ENCODE peak calls at places on chromosomes 3 and 15, in nine cellular contexts. T, N, D, M, K, J, H, I and R are unnamed samples.

GRCh38 chr3:33993631-33994030 is 195.2 kb downstream of the PDCD6IP start:
- DNase-seq in T (no peak), N (no peak), D (no peak), M (no peak), K (no peak), J (no peak), H (no peak), I (no peak), R (no peak)

GRCh38 chr3:159775372-159775961 is 213.2 kb upstream of the IL12A start:
- DNase-seq in T (no peak), N (peak; percentile 44), D (no peak), M (no peak), K (peak; percentile 21), J (peak; percentile 96), H (no peak), I (no peak), R (no peak)

GRCh38 chr3:136473716-136474326 is 223.7 kb downstream of the PCCB start:
- DNase-seq in T (no peak), N (no peak), D (no peak), M (no peak), K (no peak), J (peak; percentile 83), H (no peak), I (no peak), R (no peak)

GRCh38 chr3:43769471-43770425 is 79.0 kb downstream of the ABHD5 start:
- DNase-seq in T (peak; percentile 94), N (peak; percentile 62), D (peak; percentile 70), M (peak; percentile 91), K (peak; percentile 66), J (peak; percentile 97), H (peak; percentile 53), I (peak; percentile 60), R (peak; percentile 70)

GRCh38 chr15:76340802-76341365 is 4.3 kb downstream of the ISL2 start:
- DNase-seq in T (peak; percentile 45), N (peak; percentile 27), D (no peak), M (no peak), K (no peak), J (no peak), H (no peak), I (peak; percentile 62), R (no peak)

GRCh38 chr3:175308105-175308504 is 449.0 kb downstream of the NAALADL2 start:
- DNase-seq in T (no peak), N (no peak), D (no peak), M (no peak), K (no peak), J (no peak), H (no peak), I (no peak), R (no peak)

GRCh38 chr3:184525337-184526157 is 36.0 kb upstream of the EPHB3 start:
- DNase-seq in T (no peak), N (no peak), D (no peak), M (no peak), K (no peak), J (no peak), H (no peak), I (no peak), R (no peak)

GRCh38 chr3:36792342-36792741 is 28.0 kb upstream of the DCLK3 start:
- DNase-seq in T (peak; percentile 41), N (peak; percentile 17), D (no peak), M (peak; percentile 82), K (no peak), J (peak; percentile 24), H (no peak), I (peak; percentile 34), R (peak; percentile 64)

GRCh38 chr15:101597360-101597928 is 54.7 kb downstream of the TM2D3 start:
- DNase-seq in T (no peak), N (no peak), D (no peak), M (no peak), K (no peak), J (no peak), H (no peak), I (no peak), R (no peak)

GRCh38 chr3:24686764-24687163 is 192.1 kb upstream of the THRB start:
- DNase-seq in T (no peak), N (no peak), D (no peak), M (no peak), K (no peak), J (peak; percentile 52), H (no peak), I (no peak), R (no peak)

GRCh38 chr3:89360155-89360554 is 252.7 kb downstream of the EPHA3 start:
- DNase-seq in T (no peak), N (no peak), D (no peak), M (no peak), K (no peak), J (no peak), H (no peak), I (no peak), R (no peak)

GRCh38 chr3:194196876-194197275 is 60.9 kb downstream of the HES1 start:
- DNase-seq in T (no peak), N (no peak), D (no peak), M (no peak), K (no peak), J (peak; percentile 57), H (no peak), I (no peak), R (no peak)

GRCh38 chr15:34616613-34617012 is 33.2 kb upstream of the GOLGA8B start:
- DNase-seq in T (no peak), N (no peak), D (no peak), M (no peak), K (no peak), J (peak; percentile 50), H (no peak), I (no peak), R (peak; percentile 46)

GRCh38 chr3:186002884-186003472 is 65.2 kb upstream of the TRA2B start:
- DNase-seq in T (no peak), N (peak; percentile 7), D (no peak), M (peak; percentile 81), K (no peak), J (peak; percentile 58), H (no peak), I (no peak), R (peak; percentile 51)

GRCh38 chr3:11556851-11557644 is 86.7 kb downstream of the VGLL4 start:
- DNase-seq in T (no peak), N (no peak), D (no peak), M (no peak), K (no peak), J (no peak), H (no peak), I (no peak), R (no peak)

GRCh38 chr3:78804251-78805037 is 963.4 kb downstream of the ROBO1 start:
- DNase-seq in T (no peak), N (no peak), D (no peak), M (no peak), K (no peak), J (peak; percentile 42), H (no peak), I (no peak), R (no peak)

GRCh38 chr3:50330330-50330729 is 2.3 kb upstream of the TUSC2 start:
- DNase-seq in T (no peak), N (no peak), D (no peak), M (no peak), K (no peak), J (no peak), H (no peak), I (no peak), R (no peak)

GRCh38 chr3:136141891-136142290 is 54.2 kb downstream of the MSL2 start:
- DNase-seq in T (no peak), N (no peak), D (no peak), M (peak; percentile 11), K (no peak), J (peak; percentile 75), H (no peak), I (no peak), R (no peak)

GRCh38 chr15:22786868-22787698 is 639 bp downstream of the NIPA1 start:
- DNase-seq in T (peak; percentile 20), N (peak; percentile 28), D (peak; percentile 13), M (peak; percentile 63), K (no peak), J (peak; percentile 26), H (no peak), I (peak; percentile 41), R (peak; percentile 38)

GRCh38 chr15:93150910-93151309 is 61.9 kb upstream of the RGMA start:
- DNase-seq in T (no peak), N (no peak), D (no peak), M (no peak), K (no peak), J (no peak), H (no peak), I (no peak), R (no peak)

GRCh38 chr3:9930804-9931418 is 2.7 kb upstream of the CRELD1 start:
- DNase-seq in T (no peak), N (no peak), D (no peak), M (peak; percentile 66), K (no peak), J (no peak), H (no peak), I (peak; percentile 25), R (peak; percentile 40)

GRCh38 chr15:35137175-35137574 is 52.1 kb upstream of the NANOGP8 start:
- DNase-seq in T (no peak), N (no peak), D (no peak), M (no peak), K (no peak), J (no peak), H (no peak), I (no peak), R (no peak)

GRCh38 chr3:141227752-141228151 is 3.9 kb upstream of the PXYLP1 start:
- DNase-seq in T (no peak), N (peak; percentile 23), D (no peak), M (no peak), K (no peak), J (no peak), H (no peak), I (no peak), R (no peak)

GRCh38 chr15:85545185-85545584 is 164.8 kb downstream of the AKAP13 start:
- DNase-seq in T (no peak), N (no peak), D (no peak), M (no peak), K (no peak), J (no peak), H (no peak), I (no peak), R (no peak)